ENCODE peak calls at places on chromosomes 5 and 9, in four cellular contexts. One of them, this sample, is unnamed.

GRCh38 chr9:13278368-13279246 is 885 bp downstream of the MPDZ start:
- DNase-seq in CD4-positive, alpha-beta T cell: no peak
- DNase-seq in SJSA1: peak
- DNase-seq in body of pancreas: peak
- DNase-seq in this sample: no peak

GRCh38 chr5:58502032-58502431 is 10.8 kb downstream of the GAPT start:
- DNase-seq in CD4-positive, alpha-beta T cell: no peak
- DNase-seq in SJSA1: no peak
- DNase-seq in body of pancreas: no peak
- DNase-seq in this sample: no peak

GRCh38 chr5:95907740-95908706 is 53.6 kb downstream of the ELL2 start:
- DNase-seq in CD4-positive, alpha-beta T cell: no peak
- DNase-seq in SJSA1: no peak
- DNase-seq in body of pancreas: no peak
- DNase-seq in this sample: no peak

GRCh38 chr9:12716823-12717222 is 23.6 kb downstream of the TYRP1 start:
- DNase-seq in body of pancreas: no peak
- DNase-seq in SJSA1: no peak
- DNase-seq in CD4-positive, alpha-beta T cell: no peak
- DNase-seq in this sample: no peak

GRCh38 chr5:72955143-72955767 is 586 bp upstream of the FCHO2 start:
- DNase-seq in CD4-positive, alpha-beta T cell: no peak
- DNase-seq in body of pancreas: peak
- DNase-seq in SJSA1: no peak
- DNase-seq in this sample: no peak

GRCh38 chr5:173412566-173412965 is 84.4 kb upstream of the STC2 start:
- DNase-seq in CD4-positive, alpha-beta T cell: no peak
- DNase-seq in body of pancreas: no peak
- DNase-seq in SJSA1: peak
- DNase-seq in this sample: no peak

GRCh38 chr5:94064025-94064424 is 322.6 kb upstream of the POU5F2 start:
- DNase-seq in body of pancreas: no peak
- DNase-seq in CD4-positive, alpha-beta T cell: no peak
- DNase-seq in SJSA1: no peak
- DNase-seq in this sample: no peak

GRCh38 chr5:123084730-123085605 is 4.1 kb upstream of the PRDM6 start:
- DNase-seq in body of pancreas: no peak
- DNase-seq in CD4-positive, alpha-beta T cell: no peak
- DNase-seq in SJSA1: no peak
- DNase-seq in this sample: no peak

GRCh38 chr9:121363586-121363961 is 6.5 kb downstream of the STOM start:
- DNase-seq in SJSA1: no peak
- DNase-seq in CD4-positive, alpha-beta T cell: no peak
- DNase-seq in body of pancreas: no peak
- DNase-seq in this sample: no peak
- H3K27ac ChIP-seq in SJSA1: peak
- H3K27ac ChIP-seq in CD4-positive, alpha-beta T cell: no peak
- H3K27ac ChIP-seq in body of pancreas: peak
- H3K27ac ChIP-seq in this sample: no peak

DNA sequence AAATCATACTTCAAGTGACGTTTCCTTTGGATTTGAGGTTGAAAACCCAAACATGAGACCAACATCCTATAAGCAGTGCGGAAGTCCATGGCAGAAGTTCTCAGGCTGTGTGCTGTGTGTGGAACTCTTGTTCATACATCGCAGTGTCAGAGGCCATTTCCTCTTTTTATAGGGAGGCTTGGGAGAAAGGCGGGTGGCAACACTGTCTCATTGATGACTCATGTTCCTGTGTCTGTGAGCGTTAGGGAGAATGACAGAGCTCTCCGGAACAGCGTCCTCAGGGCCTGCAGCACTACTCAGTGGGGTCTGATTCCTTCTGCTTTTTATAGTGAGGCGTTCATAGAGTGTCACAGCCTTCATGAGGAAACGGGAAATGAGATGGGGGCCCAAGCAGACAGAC is 98.8 kb upstream of the BASP1 start:
- DNase-seq in SJSA1: peak
- DNase-seq in body of pancreas: peak
- DNase-seq in CD4-positive, alpha-beta T cell: no peak
- DNase-seq in this sample: peak
- H3K27ac ChIP-seq in SJSA1: peak
- H3K27ac ChIP-seq in body of pancreas: peak
- H3K27ac ChIP-seq in CD4-positive, alpha-beta T cell: no peak
- H3K27ac ChIP-seq in this sample: peak

DNA sequence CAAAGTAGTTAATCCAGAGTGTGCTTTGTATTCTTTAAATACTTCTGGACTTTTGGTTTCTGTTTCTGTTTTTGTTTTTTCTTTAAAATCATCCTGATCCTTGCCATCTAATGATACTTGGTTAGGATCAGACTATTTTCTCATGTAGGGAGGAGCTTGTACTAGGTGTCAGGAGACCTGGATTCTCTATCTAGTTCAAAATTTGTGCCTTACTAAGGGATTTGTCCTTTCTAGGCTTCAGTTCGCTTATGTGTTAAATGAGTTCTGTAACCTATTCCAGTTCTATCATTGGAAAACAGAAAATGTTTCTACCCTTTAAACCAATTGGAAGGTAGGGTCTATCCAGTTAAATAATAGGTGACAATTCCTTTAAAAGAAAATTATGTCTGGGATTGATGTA is 3.3 kb upstream of the MEF2C start:
- DNase-seq in CD4-positive, alpha-beta T cell: no peak
- DNase-seq in body of pancreas: no peak
- DNase-seq in SJSA1: no peak
- DNase-seq in this sample: no peak
- H3K27ac ChIP-seq in CD4-positive, alpha-beta T cell: no peak
- H3K27ac ChIP-seq in body of pancreas: no peak
- H3K27ac ChIP-seq in SJSA1: peak
- H3K27ac ChIP-seq in this sample: no peak

GRCh38 chr9:73080110-73080683 is 71.5 kb upstream of the ANXA1 start:
- DNase-seq in body of pancreas: no peak
- DNase-seq in CD4-positive, alpha-beta T cell: no peak
- DNase-seq in SJSA1: no peak
- DNase-seq in this sample: no peak

GRCh38 chr9:73079326-73079725 is 72.3 kb upstream of the ANXA1 start:
- DNase-seq in body of pancreas: no peak
- DNase-seq in CD4-positive, alpha-beta T cell: no peak
- DNase-seq in SJSA1: no peak
- DNase-seq in this sample: peak

GRCh38 chr9:73083519-73083918 is 68.1 kb upstream of the ANXA1 start:
- DNase-seq in body of pancreas: no peak
- DNase-seq in CD4-positive, alpha-beta T cell: no peak
- DNase-seq in SJSA1: no peak
- DNase-seq in this sample: no peak

GRCh38 chr9:73077625-73078030 is 74.0 kb upstream of the ANXA1 start:
- DNase-seq in CD4-positive, alpha-beta T cell: no peak
- DNase-seq in body of pancreas: no peak
- DNase-seq in SJSA1: no peak
- DNase-seq in this sample: no peak

DNA sequence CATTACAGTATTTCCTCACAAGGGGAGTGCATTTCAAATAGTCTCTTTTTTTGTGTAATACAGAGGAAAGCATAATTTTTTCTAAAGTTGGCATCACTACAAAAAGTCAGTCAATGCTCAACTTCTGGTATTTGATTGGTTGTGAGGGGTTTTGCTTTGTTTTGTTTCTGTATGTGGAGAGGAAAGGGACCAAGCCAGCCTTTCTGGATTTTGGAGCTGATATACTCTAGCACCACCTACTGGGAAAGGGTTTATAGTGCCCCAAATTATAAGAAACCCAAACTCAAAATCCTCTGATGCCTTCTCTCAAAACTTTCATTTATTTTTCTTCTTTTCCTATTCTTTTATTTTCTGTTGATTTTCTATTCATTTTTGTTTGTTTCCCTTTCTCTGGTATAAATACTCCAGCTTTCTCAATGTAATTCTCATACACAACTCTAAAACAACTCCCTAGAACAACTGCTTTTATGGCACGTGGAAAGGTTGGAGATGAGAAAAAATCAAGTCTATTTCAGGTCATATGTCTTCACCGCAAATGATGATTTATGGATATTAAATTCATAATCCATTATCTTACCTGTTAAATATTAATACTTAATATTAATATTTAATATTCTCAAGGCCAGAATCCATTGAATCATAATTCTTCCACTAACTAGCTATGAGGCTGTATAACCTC is 69.5 kb upstream of the ANXA1 start:
- DNase-seq in SJSA1: peak
- DNase-seq in body of pancreas: peak
- DNase-seq in CD4-positive, alpha-beta T cell: no peak
- DNase-seq in this sample: no peak
- H3K27ac ChIP-seq in SJSA1: no peak
- H3K27ac ChIP-seq in body of pancreas: no peak
- H3K27ac ChIP-seq in CD4-positive, alpha-beta T cell: no peak
- H3K27ac ChIP-seq in this sample: no peak

GRCh38 chr9:136374183-136374575 is 710 bp upstream of the CARD9 start:
- DNase-seq in SJSA1: no peak
- DNase-seq in CD4-positive, alpha-beta T cell: no peak
- DNase-seq in body of pancreas: no peak
- DNase-seq in this sample: no peak

GRCh38 chr9:136372006-136372405 is 1.5 kb downstream of the CARD9 start:
- DNase-seq in SJSA1: no peak
- DNase-seq in CD4-positive, alpha-beta T cell: no peak
- DNase-seq in body of pancreas: no peak
- DNase-seq in this sample: no peak

GRCh38 chr9:136373300-136374182 is at the start of gene CARD9:
- DNase-seq in body of pancreas: peak
- DNase-seq in SJSA1: no peak
- DNase-seq in CD4-positive, alpha-beta T cell: no peak
- DNase-seq in this sample: no peak

GRCh38 chr9:136370687-136371530 is 2.6 kb downstream of the CARD9 start:
- DNase-seq in SJSA1: no peak
- DNase-seq in CD4-positive, alpha-beta T cell: no peak
- DNase-seq in body of pancreas: no peak
- DNase-seq in this sample: no peak

DNA sequence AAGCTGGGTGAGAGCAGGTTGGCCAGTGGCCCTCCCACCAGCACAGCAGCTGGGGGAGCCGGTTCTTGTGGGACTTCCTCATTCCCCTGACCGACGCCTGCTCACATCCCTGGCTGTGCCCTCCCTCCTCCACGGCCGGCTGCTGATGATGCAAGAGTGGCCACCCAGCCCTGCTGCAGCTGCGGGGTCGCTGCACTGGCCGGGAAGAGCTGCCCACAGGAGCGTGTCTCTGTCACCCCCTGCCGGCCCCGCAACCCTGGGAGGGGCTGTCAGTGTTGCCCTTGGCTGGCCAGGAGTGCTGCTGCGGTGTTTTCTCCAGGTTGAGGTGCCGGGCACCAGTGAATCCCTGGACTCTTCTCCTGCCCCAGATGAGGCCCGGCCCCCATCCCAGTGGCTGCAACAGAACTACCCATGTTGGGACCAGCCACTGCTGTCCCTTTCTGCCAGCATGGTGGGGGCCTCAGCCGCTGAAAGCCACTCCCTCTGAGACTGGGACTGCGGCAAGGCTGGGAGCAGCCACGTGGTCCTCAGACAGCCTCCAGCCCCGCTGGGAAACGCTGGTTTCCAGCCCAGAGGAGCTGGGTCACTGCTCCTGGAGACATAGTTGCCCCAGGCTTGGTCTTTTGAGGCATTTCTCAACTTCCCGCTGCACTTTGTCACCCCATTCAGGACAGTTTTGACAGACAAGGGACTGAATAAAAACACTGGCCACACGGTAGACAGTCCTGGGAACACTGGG is 739 bp downstream of the CARD9 start:
- DNase-seq in CD4-positive, alpha-beta T cell: no peak
- DNase-seq in body of pancreas: peak
- DNase-seq in SJSA1: peak
- DNase-seq in this sample: peak
- H3K27ac ChIP-seq in CD4-positive, alpha-beta T cell: no peak
- H3K27ac ChIP-seq in body of pancreas: peak
- H3K27ac ChIP-seq in SJSA1: no peak
- H3K27ac ChIP-seq in this sample: peak

This sample was measured in PC-9.